ENCODE peak calls at places on chromosomes 11 and 22, in four cellular contexts. V, J, I and H are unnamed samples. For H3K4me1, the result is how much of the 10 kb centered on the place peaks cover.

GRCh38 chr22:35454416-35455054 is 54.6 kb downstream of the MCM5 start:
- DNase-seq in V (no peak), J (no peak), I (no peak), H (no peak)

GRCh38 chr11:72224587-72225410 is at the start of gene INPPL1:
- DNase-seq in V (peak), J (no peak), I (no peak), H (no peak)

GRCh38 chr11:2826679-2827056 is 58.9 kb downstream of the CDKN1C start:
- DNase-seq in V (no peak), J (no peak), I (no peak), H (no peak)

GRCh38 chr22:35601743-35602633 is 15.1 kb downstream of the MB start:
- DNase-seq in V (no peak), J (no peak), I (no peak), H (no peak)

GRCh38 chr22:43378011-43378704 is 33.7 kb upstream of the MPPED1 start:
- DNase-seq in V (no peak), J (peak), I (peak), H (no peak)

GRCh38 chr22:44025171-44026065 is 1.3 kb downstream of the PARVB start:
- DNase-seq in V (no peak), J (no peak), I (peak), H (no peak)

GRCh38 chr11:130625907-130626306 is 177.5 kb downstream of the ADAMTS15 start:
- DNase-seq in V (no peak), J (no peak), I (no peak), H (no peak)

GRCh38 chr11:121033635-121034034 is 9.7 kb downstream of the TBCEL start:
- DNase-seq in V (no peak), J (no peak), I (no peak), H (no peak)

GRCh38 chr11:57312511-57313021 is 12.2 kb downstream of the TNKS1BP1 start:
- DNase-seq in V (no peak), J (no peak), I (no peak), H (no peak)

GRCh38 chr11:112881461-112881860 is 79.8 kb upstream of the NCAM1 start:
- DNase-seq in V (peak), J (no peak), I (no peak), H (no peak)

GRCh38 chr22:25351631-25352293 is 132.3 kb downstream of the CRYBB2 start:
- DNase-seq in V (no peak), J (no peak), I (no peak), H (no peak)

GRCh38 chr11:15945726-15946125 is 410.6 kb downstream of the SOX6 start:
- DNase-seq in V (no peak), J (no peak), I (no peak), H (no peak)

GRCh38 chr11:18010271-18010670 is 2.6 kb downstream of the SERGEF start:
- DNase-seq in V (no peak), J (no peak), I (no peak), H (no peak)

GRCh38 chr11:46293616-46294015 is 16.2 kb downstream of the CREB3L1 start:
- DNase-seq in V (no peak), J (no peak), I (no peak), H (no peak)

GRCh38 chr11:63802637-63803414 is 10.4 kb upstream of the SPINDOC start:
- DNase-seq in V (no peak), J (no peak), I (no peak), H (no peak)

GRCh38 chr22:22730655-22731373 is 86.4 kb downstream of the GGTLC2 start:
- DNase-seq in V (no peak), J (no peak), I (no peak), H (no peak)

GRCh38 chr11:131275580-131275979 is 94.8 kb upstream of the NTM start:
- DNase-seq in V (no peak), J (no peak), I (no peak), H (no peak)

GRCh38 chr11:22930816-22931594 is 70.7 kb upstream of the CCDC179 start:
- DNase-seq in V (no peak), J (no peak), I (no peak), H (no peak)

GRCh38 chr11:1827095-1827797 is 7.5 kb upstream of the SYT8 start:
- DNase-seq in V (no peak), J (peak), I (no peak), H (no peak)

GRCh38 chr22:42937164-42937854 is 77.6 kb downstream of the PACSIN2 start:
- DNase-seq in V (no peak), J (no peak), I (no peak), H (no peak)

GRCh38 chr22:24153353-24153752 is 27.9 kb upstream of the SUSD2 start:
- DNase-seq in V (no peak), J (no peak), I (no peak), H (no peak)

GRCh38 chr11:86152006-86152862 is 83.3 kb upstream of the PICALM start:
- DNase-seq in V (no peak), J (no peak), I (no peak), H (no peak)

GRCh38 chr11:48141475-48142100 is 75.0 kb upstream of the OR4B1 start:
- DNase-seq in V (no peak), J (no peak), I (no peak), H (no peak)
- H3K4me1 ChIP-seq in V (under half), J (under half), I (under half), H (under half)

GRCh38 chr11:35323076-35323868 is 96.1 kb downstream of the SLC1A2 start:
- DNase-seq in V (no peak), J (no peak), I (no peak), H (no peak)
- TF ChIP-seq SUZ12 in V (no peak), J (no peak), I (no peak), H (no peak)

GRCh38 chr11:122146475-122146874 is 30.5 kb upstream of the BLID start:
- DNase-seq in V (no peak), J (no peak), I (no peak), H (no peak)

GRCh38 chr11:122144752-122145151 is 28.7 kb upstream of the BLID start:
- DNase-seq in V (no peak), J (no peak), I (no peak), H (no peak)

GRCh38 chr11:122145715-122146274 is 29.8 kb upstream of the BLID start:
- DNase-seq in V (no peak), J (no peak), I (no peak), H (no peak)

GRCh38 chr11:122150484-122151124 is 34.6 kb upstream of the BLID start:
- DNase-seq in V (no peak), J (peak), I (no peak), H (no peak)

GRCh38 chr11:122149232-122149631 is 33.2 kb upstream of the BLID start:
- DNase-seq in V (no peak), J (no peak), I (no peak), H (no peak)
- H3K4me1 ChIP-seq in V (under half), J (under half), I (under half), H (under half)

DNA sequence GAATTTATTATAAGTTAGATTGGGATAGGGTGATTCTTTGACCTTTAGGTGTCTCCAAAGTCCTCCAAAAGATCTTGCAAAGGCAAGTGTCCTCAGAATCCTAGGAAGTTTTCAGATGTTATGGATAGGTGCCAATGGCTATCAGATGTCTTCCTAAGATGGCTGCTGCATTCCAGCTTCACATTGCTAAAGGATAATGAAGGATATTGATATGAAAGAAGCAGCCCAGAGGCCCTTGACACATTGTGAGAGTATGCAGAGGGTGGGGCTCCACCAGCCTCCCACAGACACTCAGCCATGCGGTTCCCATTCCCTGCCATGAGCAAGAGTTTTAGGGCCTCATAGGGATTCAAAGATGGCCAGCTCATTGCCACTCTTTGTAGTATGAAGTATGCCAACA is 22.3 kb upstream of the GLYATL2 start:
- DNase-seq in V (no peak), J (no peak), I (no peak), H (no peak)
- TF ChIP-seq SUZ12 in V (no peak), J (no peak), I (no peak), H (no peak)

DNA sequence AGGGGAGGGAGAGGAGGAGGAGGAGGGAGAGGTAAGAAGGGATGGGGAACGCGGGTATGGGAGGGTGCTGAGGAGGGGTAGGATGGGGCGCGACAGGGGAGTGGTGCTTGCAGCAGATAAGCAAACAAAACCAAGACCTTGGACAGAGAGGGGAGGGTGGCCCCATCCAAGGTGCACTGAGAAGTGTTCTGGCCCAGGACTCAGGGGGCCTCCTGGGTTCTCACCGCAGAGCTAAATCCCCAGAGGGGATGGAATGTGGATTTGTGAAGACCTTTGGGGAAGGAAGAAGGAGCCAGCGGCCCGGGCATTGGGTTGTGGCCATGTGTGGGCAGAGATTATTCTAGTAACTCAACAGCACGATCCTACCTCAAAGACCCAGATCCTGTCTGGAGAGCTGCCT is 90.9 kb upstream of the LINC01488 start:
- DNase-seq in V (no peak), J (no peak), I (no peak), H (no peak)
- H3K4me1 ChIP-seq in V (under half), J (under half), I (under half), H (under half)

GRCh38 chr11:44326615-44327475 is 16.9 kb upstream of the ALX4 start:
- DNase-seq in V (no peak), J (no peak), I (no peak), H (no peak)
- TF ChIP-seq SUZ12 in V (no peak), J (no peak), I (no peak), H (no peak)